ENCODE peak calls at places on chromosomes 6 and 20, in five cellular contexts. Y, U, Z, I and C are unnamed samples.
A peak's percentile ranks its signal among the peaks of the same experiment; 100 is the strongest.

GRCh38 chr20:10731190-10731955 is 57.6 kb upstream of the JAG1 start:
- DNase-seq in Y (no peak), U (peak; percentile 49), Z (no peak), I (no peak), C (no peak)

GRCh38 chr6:122315842-122316241 is 83.6 kb upstream of the HSF2 start:
- DNase-seq in Y (no peak), U (no peak), Z (no peak), I (no peak), C (no peak)

GRCh38 chr6:105929626-105930025 is 156.5 kb upstream of the PRDM1 start:
- DNase-seq in Y (no peak), U (no peak), Z (no peak), I (no peak), C (no peak)

GRCh38 chr20:20492521-20493334 is 124.8 kb downstream of the INSM1 start:
- DNase-seq in Y (peak; percentile 69), U (no peak), Z (no peak), I (no peak), C (no peak)

GRCh38 chr6:20978176-20978614 is 443.9 kb downstream of the CDKAL1 start:
- DNase-seq in Y (no peak), U (peak; percentile 91), Z (no peak), I (no peak), C (no peak)

GRCh38 chr6:166903500-166903899 is 52.9 kb downstream of the RNASET2 start:
- DNase-seq in Y (no peak), U (no peak), Z (no peak), I (no peak), C (no peak)

GRCh38 chr20:62401331-62401779 is 5.7 kb downstream of the CABLES2 start:
- DNase-seq in Y (no peak), U (no peak), Z (no peak), I (no peak), C (peak; percentile 37)

GRCh38 chr6:46521464-46521971 is 30.3 kb upstream of the RCAN2 start:
- DNase-seq in Y (no peak), U (peak; percentile 15), Z (no peak), I (no peak), C (no peak)

GRCh38 chr20:49981218-49982071 is 1.3 kb upstream of the SNAI1 start:
- DNase-seq in Y (no peak), U (no peak), Z (no peak), I (no peak), C (no peak)

GRCh38 chr6:110813813-110814487 is 1.3 kb downstream of the CDK19 start:
- DNase-seq in Y (no peak), U (no peak), Z (no peak), I (peak; percentile 12), C (no peak)

GRCh38 chr20:50513169-50514034 is 3.2 kb downstream of the PTPN1 start:
- DNase-seq in Y (no peak), U (peak; percentile 80), Z (no peak), I (no peak), C (peak; percentile 24)

GRCh38 chr6:125046107-125046925 is 84.1 kb downstream of the RNF217 start:
- DNase-seq in Y (no peak), U (no peak), Z (no peak), I (peak; percentile 36), C (no peak)

GRCh38 chr6:157760589-157761330 is 62.3 kb upstream of the SNX9 start:
- DNase-seq in Y (no peak), U (peak; percentile 90), Z (no peak), I (no peak), C (no peak)

GRCh38 chr6:73058736-73059135 is 166.6 kb downstream of the KHDC1L start:
- DNase-seq in Y (no peak), U (no peak), Z (no peak), I (no peak), C (no peak)

GRCh38 chr20:17910828-17911294 is 57.7 kb downstream of the SNX5 start:
- DNase-seq in Y (peak; percentile 80), U (peak; percentile 81), Z (no peak), I (peak; percentile 62), C (no peak)

GRCh38 chr6:136607932-136608772 is 57.9 kb upstream of the MAP7 start:
- DNase-seq in Y (no peak), U (peak; percentile 80), Z (peak; percentile 29), I (peak; percentile 57), C (peak; percentile 60)

GRCh38 chr6:101851911-101852310 is 458.4 kb downstream of the GRIK2 start:
- DNase-seq in Y (no peak), U (peak; percentile 49), Z (no peak), I (no peak), C (no peak)

DNA sequence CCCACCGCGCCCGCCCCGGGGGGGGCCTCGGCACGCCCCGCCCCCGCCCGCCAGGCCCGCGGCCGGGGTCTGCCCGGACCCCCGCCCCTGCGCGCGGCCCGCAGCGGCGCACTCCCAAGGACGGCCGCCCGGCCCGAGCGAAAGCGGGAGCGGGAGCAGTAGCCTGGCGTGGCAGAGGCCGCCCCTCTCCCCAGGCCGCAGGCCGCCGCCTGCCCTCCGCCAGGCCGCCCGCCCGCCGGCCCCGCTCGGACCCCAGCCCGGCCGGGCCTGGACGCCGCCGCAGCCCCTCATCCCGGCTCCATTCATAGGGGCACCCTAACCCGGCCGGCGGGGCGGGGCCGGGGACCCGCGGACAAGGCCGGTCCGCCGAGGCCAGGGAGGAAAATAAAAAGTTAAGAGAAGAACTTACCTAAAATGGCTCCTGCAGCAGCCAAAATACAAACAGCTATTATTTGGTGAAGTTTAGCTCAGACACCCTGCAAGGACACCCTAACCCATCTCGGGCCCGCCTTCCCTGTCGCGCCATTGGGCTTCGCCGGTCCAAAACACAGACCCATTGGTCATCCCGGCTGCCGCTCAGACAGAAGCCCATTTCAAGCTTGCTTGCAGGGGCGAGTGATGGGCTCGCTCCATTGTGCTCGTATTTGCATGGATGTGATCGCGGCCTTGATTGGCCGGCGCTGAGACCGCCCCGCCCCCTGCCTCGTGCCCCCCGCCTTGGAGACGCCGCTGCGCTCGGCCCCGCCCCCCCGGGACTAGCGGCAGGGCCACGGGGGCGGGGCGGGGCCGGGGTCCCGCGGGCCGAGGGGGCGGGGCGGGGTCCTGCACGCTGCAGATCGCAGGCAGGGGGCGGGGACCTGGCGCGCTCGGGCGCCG is at the start of gene CHD6:
- DNase-seq in Y (peak; percentile 100), U (peak; percentile 99), Z (peak; percentile 97), I (peak; percentile 99), C (peak; percentile 98)
- TF ChIP-seq POLR2A in Y (no peak), U (peak; percentile 39), Z (no peak), I (peak; percentile 71), C (peak; percentile 64)

GRCh38 chr6:127539292-127539691 is 20.2 kb upstream of the MTCL3 start:
- DNase-seq in Y (no peak), U (peak; percentile 47), Z (no peak), I (peak; percentile 16), C (no peak)
- TF ChIP-seq POLR2A in Y (no peak), U (no peak), Z (no peak), I (no peak), C (no peak)

GRCh38 chr20:32052792-32053362 is 835 bp downstream of the HCK start:
- DNase-seq in Y (peak; percentile 80), U (no peak), Z (no peak), I (no peak), C (no peak)
- TF ChIP-seq POLR2A in Y (no peak), U (no peak), Z (no peak), I (no peak), C (no peak)

GRCh38 chr20:38302721-38303120 is 1.2 kb upstream of the BPI start:
- DNase-seq in Y (peak; percentile 56), U (no peak), Z (no peak), I (no peak), C (no peak)

GRCh38 chr20:38305541-38305940 is 1.6 kb downstream of the BPI start:
- DNase-seq in Y (no peak), U (no peak), Z (no peak), I (no peak), C (no peak)

GRCh38 chr20:38301283-38301682 is 2.7 kb upstream of the BPI start:
- DNase-seq in Y (no peak), U (no peak), Z (no peak), I (no peak), C (no peak)

GRCh38 chr20:38304845-38305447 is 990 bp downstream of the BPI start:
- DNase-seq in Y (no peak), U (peak; percentile 38), Z (no peak), I (peak; percentile 54), C (peak; percentile 27)

GRCh38 chr20:38303908-38304379 is at the start of gene BPI:
- DNase-seq in Y (peak; percentile 66), U (no peak), Z (no peak), I (no peak), C (no peak)
- TF ChIP-seq POLR2A in Y (no peak), U (no peak), Z (no peak), I (no peak), C (no peak)

GRCh38 chr6:52419809-52420667 is at the start of gene EFHC1:
- DNase-seq in Y (peak; percentile 99), U (peak; percentile 97), Z (peak; percentile 98), I (peak; percentile 97), C (peak; percentile 98)
- TF ChIP-seq POLR2A in Y (peak; percentile 48), U (peak; percentile 91), Z (peak; percentile 80), I (peak; percentile 93), C (peak; percentile 96)